ENCODE peak calls at places on chromosomes 5 and 9, in five cellular contexts. S is posterior cingulate gyrus; J is ureter; I is stimulated activated CD8-positive, alpha-beta memory T cell treated with anti-CD3 and anti-CD28 coated beads, Interleukin-4, amount 100 ng/mL, for 1 hour; G is GM23338. H is an unnamed sample.

GRCh38 chr9:118829334-118829733 is 539.9 kb downstream of the BRINP1 start:
- DNase-seq in G (peak; percentile 66), J (no peak), S (no peak), I (no peak), H (no peak)

GRCh38 chr5:128842241-128842640 is 123.0 kb upstream of the SLC27A6 start:
- DNase-seq in G (no peak), I (no peak), S (no peak), J (no peak), H (no peak)

GRCh38 chr9:136717399-136717798 is 5.0 kb downstream of the DIPK1B start:
- DNase-seq in S (no peak), G (no peak), I (no peak), J (no peak), H (no peak)

GRCh38 chr5:151449288-151449687 is 1.9 kb downstream of the SLC36A1 start:
- DNase-seq in J (no peak), I (no peak), G (no peak), S (no peak), H (no peak)

GRCh38 chr5:136127560-136127959 is 5.1 kb upstream of the SMAD5 start:
- DNase-seq in S (no peak), J (no peak), G (no peak), I (no peak), H (no peak)

GRCh38 chr5:125409496-125410351 is 663.3 kb upstream of the ZNF608 start:
- DNase-seq in S (no peak), G (no peak), J (no peak), I (no peak), H (no peak)

GRCh38 chr9:86275962-86276361 is 6.4 kb downstream of the ISCA1 start:
- DNase-seq in J (no peak), I (no peak), S (no peak), G (peak; percentile 28), H (no peak)

GRCh38 chr5:133527311-133527710 is 85.0 kb downstream of the FSTL4 start:
- DNase-seq in J (no peak), G (no peak), I (no peak), S (no peak), H (no peak)

GRCh38 chr5:89268460-89268859 is 385.5 kb upstream of the MEF2C start:
- DNase-seq in I (no peak), S (no peak), J (no peak), G (no peak), H (no peak)

GRCh38 chr5:103755974-103756373 is 193.4 kb upstream of the NUDT12 start:
- DNase-seq in G (no peak), S (no peak), I (no peak), J (no peak), H (no peak)

GRCh38 chr5:139648205-139649081 is at the start of gene CXXC5:
- DNase-seq in J (peak; percentile 84), G (peak; percentile 88), I (no peak), S (peak; percentile 97), H (no peak)

GRCh38 chr5:93831449-93831848 is 90.0 kb upstream of the POU5F2 start:
- DNase-seq in I (no peak), G (no peak), J (no peak), S (no peak), H (no peak)

GRCh38 chr5:177552839-177553455 is 1.4 kb downstream of the FAM193B start:
- DNase-seq in G (peak; percentile 48), J (no peak), S (peak; percentile 84), I (no peak), H (no peak)

GRCh38 chr5:142845954-142846398 is 75.8 kb downstream of the ARHGAP26 start:
- DNase-seq in G (no peak), J (no peak), S (no peak), I (no peak), H (no peak)

GRCh38 chr5:115258001-115258400 is 4.7 kb downstream of the PGGT1B start:
- DNase-seq in S (no peak), G (no peak), I (no peak), J (no peak), H (no peak)

GRCh38 chr5:131209506-131210191 is 38.9 kb downstream of the LYRM7 start:
- DNase-seq in S (no peak), G (peak; percentile 15), J (no peak), I (no peak), H (no peak)

GRCh38 chr5:41415242-41415641 is 95.2 kb downstream of the PLCXD3 start:
- DNase-seq in I (no peak), S (no peak), G (no peak), J (no peak), H (no peak)

GRCh38 chr5:148620696-148621095 is 33.6 kb downstream of the HTR4 start:
- DNase-seq in G (no peak), I (no peak), S (no peak), J (no peak), H (no peak)

GRCh38 chr5:138597660-138598400 is 22.6 kb upstream of the HSPA9 start:
- DNase-seq in J (no peak), I (no peak), S (no peak), G (no peak), H (no peak)

GRCh38 chr9:137311171-137311970 is 9.3 kb upstream of the NRARP start:
- DNase-seq in G (no peak), S (peak; percentile 70), I (no peak), J (peak; percentile 86), H (no peak)

GRCh38 chr5:76861616-76862015 is 11.8 kb downstream of the S100Z start:
- DNase-seq in J (no peak), G (no peak), I (no peak), S (no peak), H (no peak)

GRCh38 chr5:154242442-154242841 is 51.9 kb downstream of the GALNT10 start:
- DNase-seq in I (no peak), G (no peak), J (no peak), S (no peak), H (no peak)

H was measured in right atrium auricular region.